ENCODE peak calls at places on chromosomes 2 and 18, in ten cellular contexts. One of them, this sample, is unnamed.

GRCh38 chr2:226758886-226759660 is 40.5 kb downstream of the IRS1 start:
- DNase-seq in AG04449: no peak
- DNase-seq in tibial artery: peak; percentile 55
- DNase-seq in kidney tubule cell: peak; percentile 47
- DNase-seq in GM12865: no peak
- DNase-seq in GM19239: no peak
- DNase-seq in AG04450: peak; percentile 48
- DNase-seq in activated T-helper 1 cell treated with anti-CD3 and anti-CD28 coated beads, Interleukin-2, amount 50 U/mL, for 16 hours: no peak
- DNase-seq in stimulated activated CD4-positive, alpha-beta T cell treated with anti-CD3 and anti-CD28 coated beads, TNF-alpha, amount 100 ng/mL, for 4 hours: no peak
- DNase-seq in cardiac septum: no peak
- DNase-seq in this sample: no peak

GRCh38 chr2:220034356-220035121 is 407.1 kb downstream of the SLC4A3 start:
- DNase-seq in AG04449: no peak
- DNase-seq in tibial artery: no peak
- DNase-seq in kidney tubule cell: peak; percentile 57
- DNase-seq in GM12865: no peak
- DNase-seq in GM19239: no peak
- DNase-seq in AG04450: peak; percentile 50
- DNase-seq in activated T-helper 1 cell treated with anti-CD3 and anti-CD28 coated beads, Interleukin-2, amount 50 U/mL, for 16 hours: no peak
- DNase-seq in stimulated activated CD4-positive, alpha-beta T cell treated with anti-CD3 and anti-CD28 coated beads, TNF-alpha, amount 100 ng/mL, for 4 hours: no peak
- DNase-seq in cardiac septum: no peak
- DNase-seq in this sample: no peak

GRCh38 chr2:230732914-230733401 is 20.3 kb downstream of the CAB39 start:
- DNase-seq in AG04449: no peak
- DNase-seq in tibial artery: no peak
- DNase-seq in kidney tubule cell: no peak
- DNase-seq in GM12865: no peak
- DNase-seq in GM19239: no peak
- DNase-seq in AG04450: no peak
- DNase-seq in activated T-helper 1 cell treated with anti-CD3 and anti-CD28 coated beads, Interleukin-2, amount 50 U/mL, for 16 hours: no peak
- DNase-seq in stimulated activated CD4-positive, alpha-beta T cell treated with anti-CD3 and anti-CD28 coated beads, TNF-alpha, amount 100 ng/mL, for 4 hours: no peak
- DNase-seq in cardiac septum: no peak
- DNase-seq in this sample: no peak

GRCh38 chr2:216560695-216561370 is 62.2 kb downstream of the RPL37A start:
- DNase-seq in AG04449: no peak
- DNase-seq in tibial artery: peak; percentile 30
- DNase-seq in kidney tubule cell: peak; percentile 40
- DNase-seq in GM12865: no peak
- DNase-seq in GM19239: no peak
- DNase-seq in AG04450: peak; percentile 63
- DNase-seq in activated T-helper 1 cell treated with anti-CD3 and anti-CD28 coated beads, Interleukin-2, amount 50 U/mL, for 16 hours: no peak
- DNase-seq in stimulated activated CD4-positive, alpha-beta T cell treated with anti-CD3 and anti-CD28 coated beads, TNF-alpha, amount 100 ng/mL, for 4 hours: no peak
- DNase-seq in cardiac septum: no peak
- DNase-seq in this sample: no peak

GRCh38 chr2:96539215-96539920 is 2.8 kb downstream of the ARID5A start:
- DNase-seq in AG04449: no peak
- DNase-seq in tibial artery: no peak
- DNase-seq in kidney tubule cell: no peak
- DNase-seq in GM12865: no peak
- DNase-seq in GM19239: no peak
- DNase-seq in AG04450: no peak
- DNase-seq in activated T-helper 1 cell treated with anti-CD3 and anti-CD28 coated beads, Interleukin-2, amount 50 U/mL, for 16 hours: no peak
- DNase-seq in stimulated activated CD4-positive, alpha-beta T cell treated with anti-CD3 and anti-CD28 coated beads, TNF-alpha, amount 100 ng/mL, for 4 hours: no peak
- DNase-seq in cardiac septum: peak; percentile 49
- DNase-seq in this sample: no peak

GRCh38 chr18:75244336-75244735 is 33.7 kb downstream of the TSHZ1 start:
- DNase-seq in AG04449: no peak
- DNase-seq in tibial artery: no peak
- DNase-seq in kidney tubule cell: peak; percentile 61
- DNase-seq in GM12865: no peak
- DNase-seq in GM19239: no peak
- DNase-seq in AG04450: no peak
- DNase-seq in activated T-helper 1 cell treated with anti-CD3 and anti-CD28 coated beads, Interleukin-2, amount 50 U/mL, for 16 hours: no peak
- DNase-seq in stimulated activated CD4-positive, alpha-beta T cell treated with anti-CD3 and anti-CD28 coated beads, TNF-alpha, amount 100 ng/mL, for 4 hours: no peak
- DNase-seq in cardiac septum: no peak
- DNase-seq in this sample: no peak

GRCh38 chr2:80302001-80302464 is 2.5 kb downstream of the LRRTM1 start:
- DNase-seq in AG04449: no peak
- DNase-seq in tibial artery: no peak
- DNase-seq in kidney tubule cell: no peak
- DNase-seq in GM12865: no peak
- DNase-seq in GM19239: no peak
- DNase-seq in AG04450: no peak
- DNase-seq in activated T-helper 1 cell treated with anti-CD3 and anti-CD28 coated beads, Interleukin-2, amount 50 U/mL, for 16 hours: no peak
- DNase-seq in stimulated activated CD4-positive, alpha-beta T cell treated with anti-CD3 and anti-CD28 coated beads, TNF-alpha, amount 100 ng/mL, for 4 hours: no peak
- DNase-seq in cardiac septum: no peak
- DNase-seq in this sample: no peak

GRCh38 chr2:2012505-2012904 is 268.2 kb upstream of the PXDN start:
- DNase-seq in AG04449: no peak
- DNase-seq in tibial artery: no peak
- DNase-seq in kidney tubule cell: no peak
- DNase-seq in GM12865: no peak
- DNase-seq in GM19239: no peak
- DNase-seq in AG04450: no peak
- DNase-seq in activated T-helper 1 cell treated with anti-CD3 and anti-CD28 coated beads, Interleukin-2, amount 50 U/mL, for 16 hours: no peak
- DNase-seq in stimulated activated CD4-positive, alpha-beta T cell treated with anti-CD3 and anti-CD28 coated beads, TNF-alpha, amount 100 ng/mL, for 4 hours: no peak
- DNase-seq in cardiac septum: no peak
- DNase-seq in this sample: no peak

GRCh38 chr18:48032876-48033769 is 102.7 kb upstream of the SMAD2 start:
- DNase-seq in AG04449: no peak
- DNase-seq in tibial artery: peak; percentile 18
- DNase-seq in kidney tubule cell: peak; percentile 65
- DNase-seq in GM12865: no peak
- DNase-seq in GM19239: no peak
- DNase-seq in AG04450: no peak
- DNase-seq in activated T-helper 1 cell treated with anti-CD3 and anti-CD28 coated beads, Interleukin-2, amount 50 U/mL, for 16 hours: no peak
- DNase-seq in stimulated activated CD4-positive, alpha-beta T cell treated with anti-CD3 and anti-CD28 coated beads, TNF-alpha, amount 100 ng/mL, for 4 hours: no peak
- DNase-seq in cardiac septum: peak; percentile 56
- DNase-seq in this sample: no peak

GRCh38 chr18:9898792-9899549 is 13.2 kb downstream of the TXNDC2 start:
- DNase-seq in AG04449: no peak
- DNase-seq in tibial artery: no peak
- DNase-seq in kidney tubule cell: peak; percentile 97
- DNase-seq in GM12865: no peak
- DNase-seq in GM19239: no peak
- DNase-seq in AG04450: no peak
- DNase-seq in activated T-helper 1 cell treated with anti-CD3 and anti-CD28 coated beads, Interleukin-2, amount 50 U/mL, for 16 hours: no peak
- DNase-seq in stimulated activated CD4-positive, alpha-beta T cell treated with anti-CD3 and anti-CD28 coated beads, TNF-alpha, amount 100 ng/mL, for 4 hours: no peak
- DNase-seq in cardiac septum: no peak
- DNase-seq in this sample: no peak

GRCh38 chr2:241617431-241618154 is 19.4 kb downstream of the THAP4 start:
- DNase-seq in AG04449: no peak
- DNase-seq in tibial artery: no peak
- DNase-seq in kidney tubule cell: peak; percentile 44
- DNase-seq in GM12865: peak; percentile 77
- DNase-seq in GM19239: peak; percentile 66
- DNase-seq in AG04450: no peak
- DNase-seq in activated T-helper 1 cell treated with anti-CD3 and anti-CD28 coated beads, Interleukin-2, amount 50 U/mL, for 16 hours: no peak
- DNase-seq in stimulated activated CD4-positive, alpha-beta T cell treated with anti-CD3 and anti-CD28 coated beads, TNF-alpha, amount 100 ng/mL, for 4 hours: no peak
- DNase-seq in cardiac septum: no peak
- DNase-seq in this sample: no peak

GRCh38 chr2:215377283-215377682 is 58.6 kb downstream of the FN1 start:
- DNase-seq in AG04449: no peak
- DNase-seq in tibial artery: no peak
- DNase-seq in kidney tubule cell: no peak
- DNase-seq in GM12865: no peak
- DNase-seq in GM19239: no peak
- DNase-seq in AG04450: no peak
- DNase-seq in activated T-helper 1 cell treated with anti-CD3 and anti-CD28 coated beads, Interleukin-2, amount 50 U/mL, for 16 hours: no peak
- DNase-seq in stimulated activated CD4-positive, alpha-beta T cell treated with anti-CD3 and anti-CD28 coated beads, TNF-alpha, amount 100 ng/mL, for 4 hours: no peak
- DNase-seq in cardiac septum: no peak
- DNase-seq in this sample: no peak

GRCh38 chr2:236343400-236344161 is 79.4 kb upstream of the ASB18 start:
- DNase-seq in AG04449: peak; percentile 38
- DNase-seq in tibial artery: peak; percentile 79
- DNase-seq in kidney tubule cell: peak; percentile 70
- DNase-seq in GM12865: peak; percentile 78
- DNase-seq in GM19239: peak; percentile 59
- DNase-seq in AG04450: peak; percentile 39
- DNase-seq in activated T-helper 1 cell treated with anti-CD3 and anti-CD28 coated beads, Interleukin-2, amount 50 U/mL, for 16 hours: no peak
- DNase-seq in stimulated activated CD4-positive, alpha-beta T cell treated with anti-CD3 and anti-CD28 coated beads, TNF-alpha, amount 100 ng/mL, for 4 hours: peak; percentile 12
- DNase-seq in cardiac septum: no peak
- DNase-seq in this sample: peak; percentile 12

GRCh38 chr18:66377291-66377690 is 226.6 kb downstream of the CDH19 start:
- DNase-seq in AG04449: no peak
- DNase-seq in tibial artery: no peak
- DNase-seq in kidney tubule cell: no peak
- DNase-seq in GM12865: no peak
- DNase-seq in GM19239: no peak
- DNase-seq in AG04450: no peak
- DNase-seq in activated T-helper 1 cell treated with anti-CD3 and anti-CD28 coated beads, Interleukin-2, amount 50 U/mL, for 16 hours: no peak
- DNase-seq in stimulated activated CD4-positive, alpha-beta T cell treated with anti-CD3 and anti-CD28 coated beads, TNF-alpha, amount 100 ng/mL, for 4 hours: no peak
- DNase-seq in cardiac septum: no peak
- DNase-seq in this sample: no peak

GRCh38 chr2:147099845-147100244 is 745.0 kb upstream of the ACVR2A start:
- DNase-seq in AG04449: no peak
- DNase-seq in tibial artery: no peak
- DNase-seq in kidney tubule cell: no peak
- DNase-seq in GM12865: no peak
- DNase-seq in GM19239: no peak
- DNase-seq in AG04450: no peak
- DNase-seq in activated T-helper 1 cell treated with anti-CD3 and anti-CD28 coated beads, Interleukin-2, amount 50 U/mL, for 16 hours: no peak
- DNase-seq in stimulated activated CD4-positive, alpha-beta T cell treated with anti-CD3 and anti-CD28 coated beads, TNF-alpha, amount 100 ng/mL, for 4 hours: no peak
- DNase-seq in cardiac septum: no peak
- DNase-seq in this sample: no peak

GRCh38 chr2:18437909-18438308 is 122.5 kb downstream of the RDH14 start:
- DNase-seq in AG04449: no peak
- DNase-seq in tibial artery: no peak
- DNase-seq in kidney tubule cell: no peak
- DNase-seq in GM12865: no peak
- DNase-seq in GM19239: no peak
- DNase-seq in AG04450: no peak
- DNase-seq in activated T-helper 1 cell treated with anti-CD3 and anti-CD28 coated beads, Interleukin-2, amount 50 U/mL, for 16 hours: no peak
- DNase-seq in stimulated activated CD4-positive, alpha-beta T cell treated with anti-CD3 and anti-CD28 coated beads, TNF-alpha, amount 100 ng/mL, for 4 hours: no peak
- DNase-seq in cardiac septum: no peak
- DNase-seq in this sample: no peak

GRCh38 chr18:11323359-11323819 is 174.0 kb upstream of the PIEZO2 start:
- DNase-seq in AG04449: no peak
- DNase-seq in tibial artery: no peak
- DNase-seq in kidney tubule cell: peak; percentile 64
- DNase-seq in GM12865: no peak
- DNase-seq in GM19239: no peak
- DNase-seq in AG04450: no peak
- DNase-seq in activated T-helper 1 cell treated with anti-CD3 and anti-CD28 coated beads, Interleukin-2, amount 50 U/mL, for 16 hours: no peak
- DNase-seq in stimulated activated CD4-positive, alpha-beta T cell treated with anti-CD3 and anti-CD28 coated beads, TNF-alpha, amount 100 ng/mL, for 4 hours: no peak
- DNase-seq in cardiac septum: no peak
- DNase-seq in this sample: no peak

GRCh38 chr2:70046534-70046933 is 40.7 kb upstream of the PCBP1 start:
- DNase-seq in AG04449: no peak
- DNase-seq in tibial artery: no peak
- DNase-seq in kidney tubule cell: no peak
- DNase-seq in GM12865: no peak
- DNase-seq in GM19239: no peak
- DNase-seq in AG04450: no peak
- DNase-seq in activated T-helper 1 cell treated with anti-CD3 and anti-CD28 coated beads, Interleukin-2, amount 50 U/mL, for 16 hours: no peak
- DNase-seq in stimulated activated CD4-positive, alpha-beta T cell treated with anti-CD3 and anti-CD28 coated beads, TNF-alpha, amount 100 ng/mL, for 4 hours: no peak
- DNase-seq in cardiac septum: peak; percentile 78
- DNase-seq in this sample: no peak

GRCh38 chr2:75407038-75407530 is 153.7 kb downstream of the EVA1A start:
- DNase-seq in AG04449: no peak
- DNase-seq in tibial artery: no peak
- DNase-seq in kidney tubule cell: no peak
- DNase-seq in GM12865: no peak
- DNase-seq in GM19239: no peak
- DNase-seq in AG04450: no peak
- DNase-seq in activated T-helper 1 cell treated with anti-CD3 and anti-CD28 coated beads, Interleukin-2, amount 50 U/mL, for 16 hours: no peak
- DNase-seq in stimulated activated CD4-positive, alpha-beta T cell treated with anti-CD3 and anti-CD28 coated beads, TNF-alpha, amount 100 ng/mL, for 4 hours: no peak
- DNase-seq in cardiac septum: no peak
- DNase-seq in this sample: no peak

GRCh38 chr2:11786191-11786590 is 39.8 kb downstream of the LPIN1 start:
- DNase-seq in AG04449: no peak
- DNase-seq in tibial artery: no peak
- DNase-seq in kidney tubule cell: no peak
- DNase-seq in GM12865: no peak
- DNase-seq in GM19239: no peak
- DNase-seq in AG04450: no peak
- DNase-seq in activated T-helper 1 cell treated with anti-CD3 and anti-CD28 coated beads, Interleukin-2, amount 50 U/mL, for 16 hours: no peak
- DNase-seq in stimulated activated CD4-positive, alpha-beta T cell treated with anti-CD3 and anti-CD28 coated beads, TNF-alpha, amount 100 ng/mL, for 4 hours: no peak
- DNase-seq in cardiac septum: peak; percentile 74
- DNase-seq in this sample: no peak

GRCh38 chr2:11925295-11925694 is 178.9 kb downstream of the LPIN1 start:
- DNase-seq in AG04449: no peak
- DNase-seq in tibial artery: no peak
- DNase-seq in kidney tubule cell: no peak
- DNase-seq in GM12865: no peak
- DNase-seq in GM19239: no peak
- DNase-seq in AG04450: no peak
- DNase-seq in activated T-helper 1 cell treated with anti-CD3 and anti-CD28 coated beads, Interleukin-2, amount 50 U/mL, for 16 hours: no peak
- DNase-seq in stimulated activated CD4-positive, alpha-beta T cell treated with anti-CD3 and anti-CD28 coated beads, TNF-alpha, amount 100 ng/mL, for 4 hours: no peak
- DNase-seq in cardiac septum: no peak
- DNase-seq in this sample: no peak